ENCODE peak calls at places on chromosomes 5 and 9, in nine cellular contexts. A, B, F, M, Y, R, Q, P and C are unnamed samples.

GRCh38 chr9:87063246-87063645 is 115.9 kb upstream of the GAS1 start:
- DNase-seq in A (no peak), B (peak), F (peak), M (no peak), Y (peak), R (no peak), Q (no peak), P (no peak), C (no peak)

GRCh38 chr5:6158974-6159863 is 219.1 kb downstream of the MED10 start:
- DNase-seq in A (no peak), B (peak), F (no peak), M (no peak), Y (peak), R (no peak), Q (peak), P (no peak), C (peak)

GRCh38 chr5:654071-654778 is 38.9 kb downstream of the TPPP start:
- DNase-seq in A (no peak), B (no peak), F (no peak), M (no peak), Y (no peak), R (no peak), Q (no peak), P (no peak), C (no peak)

GRCh38 chr5:126877569-126877968 is 100.6 kb downstream of the LMNB1 start:
- DNase-seq in A (no peak), B (peak), F (no peak), M (no peak), Y (no peak), R (no peak), Q (no peak), P (no peak), C (no peak)

GRCh38 chr5:22372376-22372775 is 480.8 kb downstream of the CDH12 start:
- DNase-seq in A (no peak), B (no peak), F (no peak), M (no peak), Y (no peak), R (no peak), Q (peak), P (no peak), C (no peak)

GRCh38 chr9:95021166-95021886 is 294.8 kb downstream of the AOPEP start:
- DNase-seq in A (no peak), B (no peak), F (no peak), M (no peak), Y (no peak), R (no peak), Q (peak), P (no peak), C (no peak)

GRCh38 chr5:89315194-89315593 is 432.2 kb upstream of the MEF2C start:
- DNase-seq in A (no peak), B (peak), F (no peak), M (no peak), Y (peak), R (no peak), Q (peak), P (no peak), C (no peak)

GRCh38 chr9:79155308-79155707 is 416.5 kb upstream of the TLE4 start:
- DNase-seq in A (no peak), B (no peak), F (no peak), M (no peak), Y (no peak), R (peak), Q (peak), P (no peak), C (no peak)

GRCh38 chr9:77944556-77945261 is 86.9 kb downstream of the GNAQ start:
- DNase-seq in A (peak), B (no peak), F (no peak), M (no peak), Y (no peak), R (no peak), Q (no peak), P (no peak), C (no peak)

GRCh38 chr9:116066221-116066620 is 87.4 kb upstream of the PAPPA start:
- DNase-seq in A (no peak), B (no peak), F (no peak), M (no peak), Y (no peak), R (no peak), Q (no peak), P (no peak), C (no peak)

GRCh38 chr9:26597542-26597941 is 295.1 kb downstream of the CAAP1 start:
- DNase-seq in A (no peak), B (no peak), F (no peak), M (no peak), Y (no peak), R (no peak), Q (no peak), P (no peak), C (no peak)

GRCh38 chr5:150291388-150292385 is 2.1 kb upstream of the CAMK2A start:
- DNase-seq in A (no peak), B (no peak), F (no peak), M (no peak), Y (no peak), R (no peak), Q (no peak), P (no peak), C (no peak)

GRCh38 chr5:157004893-157005551 is 42.0 kb upstream of the TIMD4 start:
- DNase-seq in A (no peak), B (no peak), F (no peak), M (no peak), Y (peak), R (no peak), Q (no peak), P (no peak), C (peak)

GRCh38 chr5:148875205-148875875 is 48.9 kb downstream of the ADRB2 start:
- DNase-seq in A (no peak), B (peak), F (no peak), M (no peak), Y (no peak), R (no peak), Q (peak), P (no peak), C (no peak)

GRCh38 chr5:42598311-42598710 is 158.3 kb upstream of the CCDC152 start:
- DNase-seq in A (no peak), B (no peak), F (no peak), M (no peak), Y (no peak), R (no peak), Q (peak), P (no peak), C (no peak)

GRCh38 chr5:16489322-16489791 is 23.8 kb upstream of the ZNF622 start:
- DNase-seq in A (no peak), B (peak), F (no peak), M (no peak), Y (peak), R (no peak), Q (peak), P (no peak), C (no peak)

GRCh38 chr5:68289576-68289975 is 74.0 kb downstream of the PIK3R1 start:
- DNase-seq in A (no peak), B (no peak), F (no peak), M (no peak), Y (no peak), R (no peak), Q (no peak), P (no peak), C (no peak)

GRCh38 chr5:56402273-56403223 is 169.4 kb upstream of the ANKRD55 start:
- DNase-seq in A (no peak), B (no peak), F (no peak), M (no peak), Y (no peak), R (no peak), Q (no peak), P (no peak), C (no peak)

GRCh38 chr5:54985301-54986268 is at the start of gene ESM1:
- DNase-seq in A (no peak), B (peak), F (no peak), M (no peak), Y (peak), R (no peak), Q (peak), P (no peak), C (no peak)

GRCh38 chr9:113131689-113132151 is 19.1 kb upstream of the SLC31A2 start:
- DNase-seq in A (peak), B (peak), F (no peak), M (no peak), Y (no peak), R (no peak), Q (peak), P (no peak), C (no peak)

GRCh38 chr9:71628247-71628646 is 140.1 kb downstream of the CEMIP2 start:
- DNase-seq in A (no peak), B (peak), F (no peak), M (no peak), Y (peak), R (no peak), Q (no peak), P (no peak), C (no peak)

GRCh38 chr9:100601216-100601615 is 23.3 kb downstream of the CAVIN4 start:
- DNase-seq in A (peak), B (peak), F (no peak), M (no peak), Y (peak), R (peak), Q (peak), P (no peak), C (no peak)

GRCh38 chr5:71744009-71744792 is 25.1 kb downstream of the CARTPT start:
- DNase-seq in A (no peak), B (no peak), F (no peak), M (no peak), Y (no peak), R (no peak), Q (no peak), P (no peak), C (no peak)

GRCh38 chr9:127347831-127348699 is 48.9 kb upstream of the SLC2A8 start:
- DNase-seq in A (peak), B (peak), F (no peak), M (no peak), Y (peak), R (no peak), Q (peak), P (no peak), C (no peak)

GRCh38 chr5:155082401-155082800 is 68.8 kb downstream of the KIF4B start:
- DNase-seq in A (no peak), B (peak), F (no peak), M (no peak), Y (peak), R (no peak), Q (peak), P (no peak), C (peak)

GRCh38 chr9:81683214-81683613 is 6.1 kb downstream of the TLE1 start:
- DNase-seq in A (no peak), B (no peak), F (no peak), M (no peak), Y (no peak), R (no peak), Q (no peak), P (no peak), C (no peak)

DNA sequence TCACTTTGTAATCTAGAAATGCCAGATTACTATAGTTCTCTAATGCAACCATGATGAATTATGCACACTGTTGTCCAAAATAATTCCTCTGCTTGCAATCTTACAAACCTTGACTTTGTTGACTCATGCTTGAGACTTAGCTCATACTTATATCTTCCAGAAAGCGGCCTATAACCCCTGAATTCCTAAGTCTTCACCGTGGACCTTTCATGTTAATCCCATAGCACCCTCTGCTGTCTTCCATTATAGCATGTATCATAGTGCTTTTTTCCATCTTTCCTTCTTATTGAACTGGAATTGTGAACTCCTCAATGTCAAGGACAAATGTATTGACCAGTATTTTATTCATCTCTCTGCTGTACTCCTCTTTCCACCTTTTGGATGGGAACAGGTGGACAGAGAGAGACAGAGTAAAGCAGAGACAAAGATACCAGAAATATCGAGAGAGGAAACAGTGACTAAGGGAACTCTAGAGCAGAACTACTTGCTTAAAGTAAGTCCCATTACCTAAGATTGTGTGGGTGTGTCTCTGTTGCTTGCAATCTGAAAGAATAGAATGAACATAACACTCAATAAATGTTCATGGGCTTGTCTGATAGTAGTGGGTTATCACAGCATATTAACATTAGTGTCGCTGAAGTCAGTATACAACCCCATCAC is 110.0 kb downstream of the LURAP1L start:
- DNase-seq in A (no peak), B (peak), F (no peak), M (no peak), Y (peak), R (no peak), Q (peak), P (no peak), C (peak)
- TF ChIP-seq CTCF in A (no peak), B (peak), F (no peak), M (peak), Y (peak), R (peak), Q (peak), P (no peak), C (peak)

GRCh38 chr5:36073595-36074216 is 7.0 kb upstream of the UGT3A2 start:
- DNase-seq in A (no peak), B (no peak), F (no peak), M (no peak), Y (no peak), R (peak), Q (peak), P (no peak), C (no peak)
- TF ChIP-seq CTCF in A (no peak), B (no peak), F (no peak), M (no peak), Y (peak), R (peak), Q (peak), P (no peak), C (peak)

GRCh38 chr5:73673161-73673591 is 47.2 kb downstream of the ARHGEF28 start:
- DNase-seq in A (no peak), B (peak), F (no peak), M (no peak), Y (peak), R (no peak), Q (peak), P (no peak), C (no peak)
- TF ChIP-seq CTCF in A (no peak), B (no peak), F (no peak), M (no peak), Y (peak), R (no peak), Q (no peak), P (no peak), C (no peak)

GRCh38 chr9:15606667-15607472 is 54.0 kb downstream of the CCDC171 start:
- DNase-seq in A (peak), B (peak), F (no peak), M (no peak), Y (peak), R (no peak), Q (peak), P (no peak), C (no peak)
- TF ChIP-seq CTCF in A (peak), B (peak), F (peak), M (peak), Y (peak), R (no peak), Q (peak), P (no peak), C (peak)

DNA sequence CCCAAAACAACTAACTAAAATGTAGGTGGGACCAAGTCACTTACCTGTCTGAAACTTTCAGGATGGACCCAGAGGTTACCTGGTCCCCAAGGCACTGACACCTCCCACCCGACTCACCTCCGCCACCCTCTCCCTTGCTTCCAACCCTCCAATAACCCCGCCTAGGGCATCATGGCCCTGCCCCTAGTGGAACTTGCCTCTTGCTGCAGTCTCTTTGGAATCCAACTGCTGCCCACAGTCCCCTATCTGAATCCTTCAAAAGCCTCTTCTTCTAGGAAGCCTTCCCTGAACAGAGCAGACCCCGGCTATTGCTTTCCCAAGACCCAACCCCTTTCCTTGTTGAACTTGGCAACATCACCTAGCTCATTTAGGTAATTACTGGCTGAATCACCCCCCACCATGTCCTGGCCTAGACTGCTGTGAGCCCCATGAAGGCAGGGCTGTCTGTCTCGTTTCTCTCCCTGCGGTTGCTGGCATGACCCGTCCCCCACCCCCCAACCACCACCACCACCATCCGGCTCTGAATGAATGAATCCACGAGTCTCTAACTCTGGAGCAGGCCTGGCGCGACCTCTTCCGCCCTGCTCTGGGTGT is 9.4 kb downstream of the CRB2 start:
- DNase-seq in A (no peak), B (no peak), F (no peak), M (no peak), Y (no peak), R (no peak), Q (no peak), P (no peak), C (no peak)
- TF ChIP-seq CTCF in A (peak), B (no peak), F (no peak), M (no peak), Y (peak), R (peak), Q (peak), P (no peak), C (peak)

GRCh38 chr9:14107495-14107894 is 206.4 kb downstream of the NFIB start:
- DNase-seq in A (no peak), B (no peak), F (no peak), M (no peak), Y (no peak), R (no peak), Q (no peak), P (no peak), C (no peak)

GRCh38 chr9:14107977-14108376 is 206.0 kb downstream of the NFIB start:
- DNase-seq in A (no peak), B (no peak), F (no peak), M (no peak), Y (no peak), R (no peak), Q (no peak), P (no peak), C (no peak)

GRCh38 chr9:14106699-14107098 is 207.2 kb downstream of the NFIB start:
- DNase-seq in A (no peak), B (no peak), F (no peak), M (no peak), Y (no peak), R (no peak), Q (no peak), P (no peak), C (no peak)

GRCh38 chr9:14111670-14112069 is 202.3 kb downstream of the NFIB start:
- DNase-seq in A (no peak), B (peak), F (no peak), M (no peak), Y (peak), R (no peak), Q (no peak), P (no peak), C (no peak)
- TF ChIP-seq CTCF in A (no peak), B (no peak), F (no peak), M (no peak), Y (no peak), R (no peak), Q (no peak), P (no peak), C (no peak)

GRCh38 chr9:34809504-34810186 is 99.7 kb upstream of the CCL21 start:
- DNase-seq in A (peak), B (peak), F (no peak), M (no peak), Y (no peak), R (no peak), Q (peak), P (no peak), C (no peak)
- TF ChIP-seq CTCF in A (peak), B (peak), F (no peak), M (peak), Y (peak), R (no peak), Q (peak), P (no peak), C (peak)